ENCODE peak calls at places on chromosomes 12 and 14, in seven cellular contexts. V is neuronal stem cell, L is mesenchymal stem cell, X is IMR-90, T is H9, M is H1, Q is mesendoderm. F is an unnamed sample.

GRCh38 chr12:123149828-123150272 is 1.0 kb downstream of the PITPNM2 start:
- DNase-seq in V (no peak), L (no peak), X (no peak), T (no peak), M (no peak), Q (no peak), F (no peak)

GRCh38 chr12:121001060-121001459 is 15.2 kb downstream of the C12orf43 start:
- DNase-seq in V (no peak), L (no peak), X (no peak), T (no peak), M (no peak), Q (no peak), F (no peak)

GRCh38 chr14:55846852-55847471 is 267.0 kb downstream of the KTN1 start:
- DNase-seq in V (no peak), L (peak), X (peak), T (no peak), M (no peak), Q (no peak), F (peak)

GRCh38 chr14:31884776-31885379 is 192.2 kb upstream of the ARHGAP5 start:
- DNase-seq in V (no peak), L (no peak), X (peak), T (no peak), M (no peak), Q (peak), F (peak)

GRCh38 chr12:49566361-49566760 is 1.6 kb downstream of the MCRS1 start:
- DNase-seq in V (no peak), L (no peak), X (no peak), T (no peak), M (no peak), Q (no peak), F (no peak)

GRCh38 chr12:132605055-132605441 is 5.3 kb downstream of the LRCOL1 start:
- DNase-seq in V (no peak), L (no peak), X (no peak), T (no peak), M (no peak), Q (no peak), F (no peak)

GRCh38 chr12:10285919-10286318 is 21.8 kb upstream of the KLRD1 start:
- DNase-seq in V (no peak), L (no peak), X (no peak), T (no peak), M (no peak), Q (no peak), F (no peak)

GRCh38 chr14:100172811-100173210 is 13.4 kb upstream of the DEGS2 start:
- DNase-seq in V (no peak), L (no peak), X (no peak), T (no peak), M (no peak), Q (no peak), F (no peak)

GRCh38 chr14:93764211-93764659 is 24.1 kb downstream of the PRIMA1 start:
- DNase-seq in V (no peak), L (no peak), X (peak), T (no peak), M (no peak), Q (no peak), F (no peak)

GRCh38 chr12:116626153-116626552 is 67.0 kb downstream of the MAP1LC3B2 start:
- DNase-seq in V (no peak), L (no peak), X (no peak), T (no peak), M (no peak), Q (no peak), F (no peak)

GRCh38 chr12:95978351-95978750 is 17.8 kb downstream of the HAL start:
- DNase-seq in V (no peak), L (no peak), X (no peak), T (no peak), M (no peak), Q (no peak), F (no peak)

GRCh38 chr14:93788557-93789365 is 476 bp upstream of the PRIMA1 start:
- DNase-seq in V (peak), L (no peak), X (no peak), T (peak), M (no peak), Q (peak), F (no peak)

GRCh38 chr12:46363582-46364299 is 8.8 kb downstream of the SLC38A2 start:
- DNase-seq in V (no peak), L (no peak), X (no peak), T (no peak), M (no peak), Q (no peak), F (no peak)

GRCh38 chr12:31203261-31203660 is 122.7 kb downstream of the SINHCAF start:
- DNase-seq in V (no peak), L (no peak), X (no peak), T (no peak), M (no peak), Q (no peak), F (no peak)

GRCh38 chr12:76341436-76342030 is 6.7 kb downstream of the BBS10 start:
- DNase-seq in V (no peak), L (no peak), X (peak), T (no peak), M (no peak), Q (no peak), F (no peak)

GRCh38 chr12:95995238-95996031 is 709 bp downstream of the HAL start:
- DNase-seq in V (no peak), L (no peak), X (no peak), T (no peak), M (no peak), Q (no peak), F (no peak)

GRCh38 chr12:48247181-48247966 is 44.3 kb upstream of the OR10AD1 start:
- DNase-seq in V (no peak), L (no peak), X (no peak), T (no peak), M (no peak), Q (no peak), F (no peak)

GRCh38 chr12:105100998-105101397 is 6.5 kb upstream of the WASHC4 start:
- DNase-seq in V (no peak), L (peak), X (peak), T (no peak), M (no peak), Q (no peak), F (no peak)

DNA sequence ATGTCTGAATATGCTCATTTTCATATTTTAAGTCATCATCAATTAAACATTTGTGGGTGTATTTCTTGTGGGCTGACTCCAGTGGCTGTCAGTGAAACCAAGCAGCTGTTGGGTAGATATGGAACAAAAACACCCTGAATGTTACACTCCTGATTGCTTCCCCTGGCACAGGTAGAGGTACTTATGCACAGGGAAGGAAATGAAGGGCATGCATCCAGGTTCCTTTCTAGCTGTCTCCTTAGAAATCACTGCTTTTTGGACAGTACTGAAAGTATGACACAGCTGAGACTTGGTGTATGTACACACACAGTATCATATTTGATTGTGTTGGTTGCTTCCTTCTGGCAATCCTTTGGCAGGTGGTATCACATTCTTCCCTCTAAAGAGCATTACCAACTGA is 1006.7 kb downstream of the DIO2 start:
- DNase-seq in V (no peak), L (no peak), X (no peak), T (no peak), M (no peak), Q (no peak), F (no peak)
- H3K4ac ChIP-seq in V (no peak), L (no peak), X (no peak), T (no peak), M (no peak), Q (no peak), F (no peak)

GRCh38 chr12:109820921-109821381 is 12.2 kb downstream of the TRPV4 start:
- DNase-seq in V (no peak), L (no peak), X (no peak), T (no peak), M (no peak), Q (no peak), F (peak)
- H3K4ac ChIP-seq in V (no peak), L (no peak), X (no peak), T (no peak), M (no peak), Q (no peak), F (no peak)

GRCh38 chr14:81931828-81932227 is 398.2 kb upstream of the SEL1L start:
- DNase-seq in V (no peak), L (no peak), X (no peak), T (no peak), M (no peak), Q (no peak), F (no peak)
- H3K4ac ChIP-seq in V (no peak), L (no peak), X (no peak), T (no peak), M (no peak), Q (no peak), F (no peak)

GRCh38 chr14:70915415-70915814 is 8.2 kb downstream of the PCNX1 start:
- DNase-seq in V (no peak), L (no peak), X (no peak), T (no peak), M (no peak), Q (no peak), F (no peak)

GRCh38 chr14:70916776-70917175 is 9.5 kb downstream of the PCNX1 start:
- DNase-seq in V (no peak), L (no peak), X (no peak), T (no peak), M (no peak), Q (no peak), F (no peak)

GRCh38 chr14:70916300-70916699 is 9.0 kb downstream of the PCNX1 start:
- DNase-seq in V (no peak), L (no peak), X (no peak), T (no peak), M (no peak), Q (no peak), F (no peak)

GRCh38 chr14:70919774-70920173 is 12.5 kb downstream of the PCNX1 start:
- DNase-seq in V (no peak), L (peak), X (peak), T (no peak), M (no peak), Q (no peak), F (no peak)

GRCh38 chr14:70917633-70918032 is 10.4 kb downstream of the PCNX1 start:
- DNase-seq in V (no peak), L (no peak), X (no peak), T (no peak), M (no peak), Q (no peak), F (no peak)
- H3K4ac ChIP-seq in V (no peak), L (no peak), X (no peak), T (no peak), M (no peak), Q (no peak), F (peak)

GRCh38 chr14:72651715-72652114 is 242.2 kb downstream of the DPF3 start:
- DNase-seq in V (no peak), L (no peak), X (no peak), T (no peak), M (no peak), Q (no peak), F (no peak)
- H3K4ac ChIP-seq in V (no peak), L (no peak), X (peak), T (no peak), M (no peak), Q (no peak), F (no peak)

GRCh38 chr12:111775205-111776193 is 8.8 kb downstream of the ALDH2 start:
- DNase-seq in V (no peak), L (peak), X (peak), T (no peak), M (no peak), Q (peak), F (peak)
- H3K4ac ChIP-seq in V (no peak), L (peak), X (peak), T (no peak), M (no peak), Q (peak), F (peak)

GRCh38 chr12:124278389-124279101 is 16.3 kb upstream of the RFLNA start:
- DNase-seq in V (no peak), L (no peak), X (no peak), T (no peak), M (no peak), Q (no peak), F (no peak)

GRCh38 chr12:124279846-124280360 is 15.0 kb upstream of the RFLNA start:
- DNase-seq in V (no peak), L (no peak), X (no peak), T (no peak), M (no peak), Q (no peak), F (no peak)

GRCh38 chr12:124276337-124276736 is 18.6 kb upstream of the RFLNA start:
- DNase-seq in V (no peak), L (no peak), X (no peak), T (no peak), M (no peak), Q (no peak), F (no peak)

GRCh38 chr12:124279315-124279714 is 15.6 kb upstream of the RFLNA start:
- DNase-seq in V (no peak), L (no peak), X (no peak), T (no peak), M (no peak), Q (no peak), F (no peak)

DNA sequence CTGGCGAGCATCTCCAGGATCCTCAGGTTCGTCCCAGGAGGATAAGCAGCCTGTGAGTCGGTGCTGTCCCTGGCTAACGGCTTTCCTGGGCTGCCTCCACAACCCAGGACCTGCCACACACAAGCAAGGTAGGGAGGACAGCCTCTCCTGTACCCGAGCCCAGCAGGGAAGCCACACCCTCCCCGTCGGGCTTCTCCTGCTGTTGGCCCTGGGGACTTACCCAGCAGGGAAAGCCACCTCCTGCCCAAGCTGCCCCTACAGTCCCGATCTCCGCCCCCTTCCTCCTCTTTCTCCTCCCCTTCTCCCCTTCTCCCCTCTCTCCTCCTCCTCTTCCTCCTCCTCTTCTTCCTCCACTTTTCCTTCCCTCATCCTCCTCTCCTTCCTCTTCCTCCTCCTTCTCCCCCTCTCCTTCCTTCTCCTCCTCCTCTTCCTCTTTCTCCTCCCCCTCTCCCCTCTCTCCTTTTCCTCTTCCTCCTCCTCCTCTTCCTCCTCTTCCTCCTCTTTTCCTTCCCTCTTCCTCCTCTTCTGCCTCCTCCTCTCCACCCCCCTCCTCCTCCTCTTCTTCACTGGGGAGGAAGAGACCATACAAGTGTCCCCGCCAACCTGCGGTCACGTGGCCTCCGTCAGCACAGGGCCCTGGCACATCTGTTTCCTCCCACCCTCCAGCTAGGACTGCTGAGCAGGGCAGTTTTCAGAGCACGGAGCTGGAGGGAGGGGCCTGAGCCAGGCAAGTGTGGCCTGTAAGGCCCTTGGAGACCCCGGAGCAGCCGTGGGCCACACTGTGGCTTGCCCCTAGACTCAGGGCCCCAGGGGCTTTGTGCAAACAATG is 17.3 kb upstream of the RFLNA start:
- DNase-seq in V (no peak), L (no peak), X (no peak), T (no peak), M (no peak), Q (peak), F (no peak)
- H3K4ac ChIP-seq in V (no peak), L (no peak), X (no peak), T (no peak), M (peak), Q (no peak), F (no peak)

GRCh38 chr12:43126652-43127051 is 425.4 kb downstream of the ADAMTS20 start:
- DNase-seq in V (no peak), L (no peak), X (no peak), T (no peak), M (no peak), Q (no peak), F (no peak)
- H3K4ac ChIP-seq in V (no peak), L (no peak), X (no peak), T (no peak), M (no peak), Q (no peak), F (no peak)

DNA sequence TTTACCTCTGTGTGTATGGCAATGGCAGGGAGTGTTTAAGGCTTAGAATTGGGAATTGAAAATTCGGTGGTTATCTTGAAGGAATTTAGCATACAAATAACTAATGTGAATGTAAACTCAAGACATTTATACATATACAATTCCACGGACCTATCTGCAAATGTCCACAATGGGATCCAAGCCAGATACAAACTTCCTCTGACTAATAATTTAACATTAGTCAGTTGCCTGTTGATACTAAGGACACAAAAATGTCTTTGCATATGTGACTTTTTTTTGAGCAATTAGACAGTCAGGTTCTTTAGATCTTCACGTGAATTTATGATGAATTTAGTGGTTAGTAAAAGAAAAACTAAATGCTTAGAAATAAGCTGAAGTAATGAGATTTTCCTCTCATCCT is 40.5 kb downstream of the ESR2 start:
- DNase-seq in V (no peak), L (peak), X (peak), T (no peak), M (no peak), Q (no peak), F (no peak)
- H3K4ac ChIP-seq in V (no peak), L (no peak), X (peak), T (no peak), M (no peak), Q (no peak), F (no peak)

GRCh38 chr14:87434680-87435079 is 558.3 kb downstream of the GALC start:
- DNase-seq in V (no peak), L (no peak), X (no peak), T (no peak), M (no peak), Q (no peak), F (no peak)

GRCh38 chr14:87430810-87431209 is 562.2 kb downstream of the GALC start:
- DNase-seq in V (no peak), L (peak), X (peak), T (no peak), M (no peak), Q (no peak), F (no peak)

GRCh38 chr14:87432698-87433097 is 560.3 kb downstream of the GALC start:
- DNase-seq in V (no peak), L (no peak), X (no peak), T (no peak), M (no peak), Q (no peak), F (peak)

GRCh38 chr14:87434011-87434410 is 559.0 kb downstream of the GALC start:
- DNase-seq in V (no peak), L (no peak), X (no peak), T (no peak), M (no peak), Q (peak), F (no peak)
- H3K4ac ChIP-seq in V (no peak), L (no peak), X (no peak), T (no peak), M (no peak), Q (no peak), F (no peak)

F was measured in trophoblast cell.